ENCODE peak calls at places on chromosomes 12 and 14, in seven cellular contexts. E is GM12865, R is foreskin fibroblast, V is RWPE1, N is neural progenitor cell, P is AG09309, O is astrocyte of the spinal cord. Q is an unnamed sample.

GRCh38 chr12:116282371-116283286 is 5.1 kb upstream of the MED13L start:
- DNase-seq in E (no peak), R (no peak), V (no peak), N (peak), P (no peak), O (no peak), Q (no peak)

GRCh38 chr12:62466018-62466595 is 519 bp upstream of the MON2 start:
- DNase-seq in E (peak), R (peak), V (peak), N (peak), P (no peak), O (peak), Q (peak)

GRCh38 chr14:84750763-84751554 is 779.0 kb upstream of the FLRT2 start:
- DNase-seq in E (no peak), R (peak), V (no peak), N (no peak), P (no peak), O (peak), Q (no peak)

GRCh38 chr14:35268946-35269345 is 23.2 kb upstream of the PSMA6 start:
- DNase-seq in E (no peak), R (no peak), V (no peak), N (no peak), P (no peak), O (no peak), Q (no peak)

GRCh38 chr12:4039927-4040326 is 166.7 kb upstream of the PARP11 start:
- DNase-seq in E (no peak), R (no peak), V (no peak), N (no peak), P (no peak), O (no peak), Q (no peak)

GRCh38 chr14:98182385-98183055 is 1089.5 kb downstream of the BCL11B start:
- DNase-seq in E (no peak), R (no peak), V (peak), N (no peak), P (no peak), O (peak), Q (no peak)

GRCh38 chr12:71455028-71455737 is 15.6 kb downstream of the LGR5 start:
- DNase-seq in E (no peak), R (no peak), V (no peak), N (peak), P (no peak), O (no peak), Q (no peak)

GRCh38 chr12:131263626-131264025 is 309.9 kb downstream of the ADGRD1 start:
- DNase-seq in E (no peak), R (no peak), V (no peak), N (no peak), P (no peak), O (no peak), Q (no peak)

GRCh38 chr12:52130695-52131094 is 51.2 kb downstream of the SMIM41 start:
- DNase-seq in E (no peak), R (no peak), V (no peak), N (no peak), P (no peak), O (no peak), Q (no peak)

GRCh38 chr12:111758120-111758561 is 8.6 kb upstream of the ALDH2 start:
- DNase-seq in E (no peak), R (no peak), V (no peak), N (peak), P (no peak), O (no peak), Q (no peak)

GRCh38 chr14:60094306-60094897 is 2.7 kb downstream of the PCNX4 start:
- DNase-seq in E (peak), R (peak), V (peak), N (peak), P (no peak), O (peak), Q (no peak)

GRCh38 chr14:93525691-93526451 is 95.1 kb downstream of the UNC79 start:
- DNase-seq in E (no peak), R (no peak), V (no peak), N (no peak), P (no peak), O (peak), Q (no peak)

GRCh38 chr12:82412246-82412645 is 53.9 kb downstream of the METTL25 start:
- DNase-seq in E (no peak), R (no peak), V (no peak), N (no peak), P (no peak), O (no peak), Q (no peak)

GRCh38 chr12:31362115-31362758 is 36.3 kb upstream of the SINHCAF start:
- DNase-seq in E (peak), R (no peak), V (no peak), N (peak), P (no peak), O (no peak), Q (no peak)

GRCh38 chr14:76424359-76424758 is 48.4 kb downstream of the ESRRB start:
- DNase-seq in E (no peak), R (no peak), V (no peak), N (no peak), P (no peak), O (no peak), Q (no peak)
- TF ChIP-seq CTCF in E (no peak), R (no peak), V (no peak), N (peak), P (no peak), O (no peak), Q (no peak)

GRCh38 chr14:64060199-64060545 is 207.4 kb downstream of the SYNE2 start:
- DNase-seq in E (no peak), R (no peak), V (peak), N (no peak), P (no peak), O (no peak), Q (no peak)

GRCh38 chr14:64061115-64061514 is 208.3 kb downstream of the SYNE2 start:
- DNase-seq in E (no peak), R (no peak), V (no peak), N (no peak), P (no peak), O (no peak), Q (no peak)

GRCh38 chr14:64061706-64062105 is 208.9 kb downstream of the SYNE2 start:
- DNase-seq in E (no peak), R (no peak), V (no peak), N (no peak), P (no peak), O (no peak), Q (no peak)

GRCh38 chr14:64059454-64060198 is 206.8 kb downstream of the SYNE2 start:
- DNase-seq in E (no peak), R (no peak), V (no peak), N (no peak), P (no peak), O (no peak), Q (no peak)

GRCh38 chr14:64060648-64061096 is 207.9 kb downstream of the SYNE2 start:
- DNase-seq in E (peak), R (no peak), V (peak), N (peak), P (no peak), O (no peak), Q (no peak)
- TF ChIP-seq CTCF in E (peak), R (peak), V (no peak), N (peak), P (peak), O (peak), Q (peak)

DNA sequence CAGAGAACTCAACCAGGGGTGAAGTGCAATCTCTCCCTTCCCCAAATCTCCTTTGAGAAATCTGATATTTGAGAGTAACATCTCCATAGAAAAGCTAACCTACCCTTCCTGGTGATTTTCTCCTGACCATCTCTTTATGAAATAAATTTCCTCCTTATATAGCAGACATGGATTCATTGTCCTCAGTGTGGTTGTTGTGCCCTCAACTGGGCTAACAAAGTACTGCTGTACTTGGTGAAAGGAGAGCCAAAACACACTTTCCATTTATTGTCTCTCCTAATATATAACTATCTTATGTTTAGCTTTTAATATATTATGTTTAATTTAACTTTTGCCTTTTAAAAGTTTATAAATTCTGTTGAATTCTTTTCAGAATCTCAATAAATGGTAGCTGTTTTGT is 65.1 kb upstream of the SLCO1B1 start:
- DNase-seq in E (no peak), R (no peak), V (no peak), N (peak), P (no peak), O (peak), Q (no peak)
- TF ChIP-seq CTCF in E (peak), R (no peak), V (no peak), N (peak), P (peak), O (peak), Q (peak)

GRCh38 chr12:79121486-79121885 is 256.9 kb downstream of the SYT1 start:
- DNase-seq in E (peak), R (no peak), V (peak), N (no peak), P (no peak), O (no peak), Q (no peak)
- TF ChIP-seq CTCF in E (peak), R (peak), V (no peak), N (peak), P (peak), O (peak), Q (no peak)

GRCh38 chr12:113959096-113959495 is 7.0 kb downstream of the RBM19 start:
- DNase-seq in E (no peak), R (no peak), V (no peak), N (no peak), P (no peak), O (no peak), Q (no peak)

GRCh38 chr12:113957627-113958026 is 8.5 kb downstream of the RBM19 start:
- DNase-seq in E (no peak), R (no peak), V (no peak), N (no peak), P (no peak), O (no peak), Q (no peak)

GRCh38 chr12:113958108-113958507 is 8.0 kb downstream of the RBM19 start:
- DNase-seq in E (no peak), R (no peak), V (no peak), N (no peak), P (no peak), O (no peak), Q (no peak)

GRCh38 chr12:113954547-113954946 is 11.6 kb downstream of the RBM19 start:
- DNase-seq in E (no peak), R (no peak), V (no peak), N (no peak), P (no peak), O (no peak), Q (no peak)

DNA sequence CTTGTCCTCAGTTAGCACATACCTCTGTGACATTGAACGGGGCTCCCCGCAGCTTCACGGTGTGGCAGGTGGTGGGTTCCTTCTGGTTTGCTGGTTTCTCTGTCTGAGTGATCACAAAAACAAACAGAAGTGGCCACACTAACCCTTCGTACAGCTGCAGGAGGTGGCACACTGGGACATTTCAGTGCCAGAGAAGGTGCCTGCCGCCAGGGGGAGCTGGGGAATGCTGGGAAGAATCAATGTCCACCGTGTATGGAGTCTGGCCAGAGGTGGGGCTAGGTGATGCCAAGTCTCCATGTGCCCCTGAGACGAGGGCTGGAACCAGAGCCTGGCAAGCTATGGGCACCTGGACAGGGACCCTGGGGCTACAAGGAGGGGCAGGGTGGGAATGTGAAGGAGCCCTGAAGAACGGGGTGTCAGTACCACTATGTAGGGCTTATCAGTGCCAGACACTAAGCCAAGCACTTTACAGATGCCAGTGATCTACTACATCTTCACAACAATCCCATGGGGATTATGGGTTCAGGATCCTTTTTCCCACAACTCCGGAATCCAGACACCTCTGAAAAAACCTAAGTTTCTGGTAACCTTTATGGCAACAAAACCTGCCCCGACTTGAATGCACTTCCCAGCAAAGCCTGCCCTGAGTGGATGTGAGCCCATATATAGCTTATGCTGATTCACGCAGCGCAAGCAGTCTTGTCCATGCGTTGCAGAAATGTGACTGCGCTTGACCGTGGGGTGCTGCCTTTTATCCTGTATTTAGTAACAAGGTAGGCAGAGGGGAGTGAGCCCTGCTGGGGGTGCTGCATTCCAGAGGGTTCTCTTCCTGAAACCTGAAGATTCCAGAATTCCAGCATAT is 10.8 kb downstream of the RBM19 start:
- DNase-seq in E (peak), R (no peak), V (peak), N (peak), P (no peak), O (no peak), Q (no peak)
- TF ChIP-seq CTCF in E (peak), R (peak), V (peak), N (peak), P (peak), O (peak), Q (peak)

GRCh38 chr14:22623047-22623446 is 21.1 kb downstream of the OR6J1 start:
- DNase-seq in E (no peak), R (no peak), V (no peak), N (no peak), P (no peak), O (no peak), Q (no peak)
- TF ChIP-seq CTCF in E (no peak), R (no peak), V (no peak), N (no peak), P (no peak), O (no peak), Q (no peak)